ENCODE peak calls at places on chromosome 22, in four cellular contexts. One of them, this sample, is unnamed.

GRCh38 chr22:23183107-23183698 is 2.9 kb downstream of the BCR start:
- DNase-seq in H1: peak
- DNase-seq in H9: peak
- DNase-seq in neuronal stem cell: peak
- DNase-seq in this sample: peak

GRCh38 chr22:23225724-23226496 is 45.6 kb downstream of the BCR start:
- DNase-seq in H1: no peak
- DNase-seq in H9: no peak
- DNase-seq in neuronal stem cell: no peak
- DNase-seq in this sample: no peak

GRCh38 chr22:32904044-32904443 is 102.5 kb downstream of the TIMP3 start:
- DNase-seq in H1: no peak
- DNase-seq in H9: peak
- DNase-seq in neuronal stem cell: peak
- DNase-seq in this sample: peak

GRCh38 chr22:41380993-41381328 is 781 bp upstream of the TEF start:
- DNase-seq in H1: no peak
- DNase-seq in H9: no peak
- DNase-seq in neuronal stem cell: no peak
- DNase-seq in this sample: peak

GRCh38 chr22:38246692-38247091 is 26.1 kb downstream of the TMEM184B start:
- DNase-seq in H1: no peak
- DNase-seq in H9: no peak
- DNase-seq in neuronal stem cell: no peak
- DNase-seq in this sample: no peak

GRCh38 chr22:33909075-33909458 is 11.2 kb downstream of the LARGE1 start:
- DNase-seq in H1: no peak
- DNase-seq in H9: no peak
- DNase-seq in neuronal stem cell: no peak
- DNase-seq in this sample: peak

GRCh38 chr22:26589367-26589844 is 526 bp downstream of the TPST2 start:
- DNase-seq in H1: peak
- DNase-seq in H9: no peak
- DNase-seq in neuronal stem cell: peak
- DNase-seq in this sample: peak

GRCh38 chr22:45975266-45976161 is 1.4 kb downstream of the WNT7B start:
- DNase-seq in H1: no peak
- DNase-seq in H9: no peak
- DNase-seq in neuronal stem cell: no peak
- DNase-seq in this sample: no peak

GRCh38 chr22:43113516-43114251 is 3.1 kb downstream of the BIK start:
- DNase-seq in H1: no peak
- DNase-seq in H9: no peak
- DNase-seq in neuronal stem cell: no peak
- DNase-seq in this sample: no peak

GRCh38 chr22:21734540-21735197 is 925 bp downstream of the YPEL1 start:
- DNase-seq in H1: no peak
- DNase-seq in H9: no peak
- DNase-seq in neuronal stem cell: no peak
- DNase-seq in this sample: no peak

GRCh38 chr22:19900707-19901436 is 40.7 kb upstream of the COMT start:
- DNase-seq in H1: no peak
- DNase-seq in H9: no peak
- DNase-seq in neuronal stem cell: no peak
- DNase-seq in this sample: no peak
- H4K91ac ChIP-seq in H1: no peak
- H4K91ac ChIP-seq in H9: no peak
- H4K91ac ChIP-seq in neuronal stem cell: no peak
- H4K91ac ChIP-seq in this sample: no peak

GRCh38 chr22:35379146-35379993 is 1.5 kb upstream of the HMOX1 start:
- DNase-seq in H1: no peak
- DNase-seq in H9: no peak
- DNase-seq in neuronal stem cell: no peak
- DNase-seq in this sample: no peak
- H2BK12ac ChIP-seq in H1: peak
- H2BK12ac ChIP-seq in H9: no peak
- H2BK12ac ChIP-seq in neuronal stem cell: no peak
- H2BK12ac ChIP-seq in this sample: no peak

GRCh38 chr22:18152519-18152918 is 2.5 kb downstream of the USP18 start:
- DNase-seq in H1: no peak
- DNase-seq in H9: no peak
- DNase-seq in neuronal stem cell: no peak
- DNase-seq in this sample: no peak

GRCh38 chr22:18156878-18157713 is 7.1 kb downstream of the USP18 start:
- DNase-seq in H1: peak
- DNase-seq in H9: peak
- DNase-seq in neuronal stem cell: peak
- DNase-seq in this sample: peak

GRCh38 chr22:18154821-18155390 is 4.9 kb downstream of the USP18 start:
- DNase-seq in H1: no peak
- DNase-seq in H9: no peak
- DNase-seq in neuronal stem cell: no peak
- DNase-seq in this sample: no peak

DNA sequence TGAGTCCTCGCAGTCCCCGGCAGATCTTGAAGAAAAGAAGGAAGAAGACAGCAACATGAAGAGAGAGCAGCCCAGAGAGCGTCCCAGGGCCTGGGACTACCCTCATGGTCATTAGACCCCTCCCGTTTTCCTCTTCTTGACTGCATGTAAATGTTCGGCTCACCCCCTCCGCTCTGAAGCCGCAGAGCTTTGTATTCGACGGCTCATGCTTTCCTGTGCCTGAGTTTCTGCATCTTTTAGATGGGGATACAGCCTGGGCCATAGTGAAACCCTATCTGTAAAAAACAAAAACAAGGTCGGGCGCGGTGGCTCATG is 7.7 kb downstream of the USP18 start:
- DNase-seq in H1: no peak
- DNase-seq in H9: no peak
- DNase-seq in neuronal stem cell: no peak
- DNase-seq in this sample: no peak
- H2BK15ac ChIP-seq in H1: no peak
- H2BK15ac ChIP-seq in H9: no peak
- H2BK15ac ChIP-seq in neuronal stem cell: no peak
- H2BK15ac ChIP-seq in this sample: no peak

DNA sequence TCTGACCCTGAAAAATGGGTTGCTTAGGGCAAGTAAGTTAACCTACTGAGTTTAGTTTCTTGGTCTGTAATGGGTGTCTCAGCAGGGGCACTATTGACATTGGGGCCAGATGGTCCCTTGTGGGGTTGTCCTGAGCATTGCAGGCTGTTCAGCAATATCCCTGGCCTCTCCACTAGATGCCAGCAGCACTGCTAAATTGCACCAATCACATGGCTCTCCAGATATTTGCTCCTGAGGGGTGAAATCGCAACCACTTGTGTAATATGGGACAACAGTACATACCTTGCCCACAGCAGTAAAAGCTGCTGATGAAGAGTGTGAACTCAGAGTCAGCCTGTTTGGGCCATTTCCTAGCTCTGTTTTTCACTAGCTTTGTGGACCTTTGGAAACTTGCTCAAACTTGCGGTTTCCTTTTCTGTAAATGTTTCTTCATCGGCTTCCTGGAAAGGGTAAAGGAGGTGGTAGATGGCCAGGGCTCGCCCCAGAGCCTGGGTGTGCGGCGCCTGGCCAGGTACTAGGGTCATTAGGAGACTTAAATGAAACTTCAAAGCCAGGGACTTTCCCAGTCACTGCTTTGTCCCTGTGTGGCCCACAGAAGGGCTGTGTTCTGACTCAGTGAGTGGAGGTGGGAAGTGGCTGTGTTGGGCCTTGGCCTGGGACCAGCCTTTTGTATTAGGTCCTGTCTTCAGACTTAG is 13.0 kb downstream of the NCF4 start:
- DNase-seq in H1: no peak
- DNase-seq in H9: peak
- DNase-seq in neuronal stem cell: no peak
- DNase-seq in this sample: peak
- H4K91ac ChIP-seq in H1: no peak
- H4K91ac ChIP-seq in H9: no peak
- H4K91ac ChIP-seq in neuronal stem cell: no peak
- H4K91ac ChIP-seq in this sample: no peak

GRCh38 chr22:49937758-49938564 is 19.5 kb downstream of the CRELD2 start:
- DNase-seq in H1: no peak
- DNase-seq in H9: no peak
- DNase-seq in neuronal stem cell: no peak
- DNase-seq in this sample: no peak

GRCh38 chr22:49938565-49939136 is 20.2 kb downstream of the CRELD2 start:
- DNase-seq in H1: no peak
- DNase-seq in H9: no peak
- DNase-seq in neuronal stem cell: no peak
- DNase-seq in this sample: no peak

GRCh38 chr22:49935561-49935960 is 17.1 kb downstream of the CRELD2 start:
- DNase-seq in H1: no peak
- DNase-seq in H9: no peak
- DNase-seq in neuronal stem cell: no peak
- DNase-seq in this sample: no peak

GRCh38 chr22:49936018-49936972 is 17.9 kb downstream of the CRELD2 start:
- DNase-seq in H1: peak
- DNase-seq in H9: peak
- DNase-seq in neuronal stem cell: no peak
- DNase-seq in this sample: peak

GRCh38 chr22:49936973-49937757 is 18.7 kb downstream of the CRELD2 start:
- DNase-seq in H1: no peak
- DNase-seq in H9: no peak
- DNase-seq in neuronal stem cell: no peak
- DNase-seq in this sample: peak
- H2BK12ac ChIP-seq in H1: peak
- H2BK12ac ChIP-seq in H9: no peak
- H2BK12ac ChIP-seq in neuronal stem cell: no peak
- H2BK12ac ChIP-seq in this sample: peak

DNA sequence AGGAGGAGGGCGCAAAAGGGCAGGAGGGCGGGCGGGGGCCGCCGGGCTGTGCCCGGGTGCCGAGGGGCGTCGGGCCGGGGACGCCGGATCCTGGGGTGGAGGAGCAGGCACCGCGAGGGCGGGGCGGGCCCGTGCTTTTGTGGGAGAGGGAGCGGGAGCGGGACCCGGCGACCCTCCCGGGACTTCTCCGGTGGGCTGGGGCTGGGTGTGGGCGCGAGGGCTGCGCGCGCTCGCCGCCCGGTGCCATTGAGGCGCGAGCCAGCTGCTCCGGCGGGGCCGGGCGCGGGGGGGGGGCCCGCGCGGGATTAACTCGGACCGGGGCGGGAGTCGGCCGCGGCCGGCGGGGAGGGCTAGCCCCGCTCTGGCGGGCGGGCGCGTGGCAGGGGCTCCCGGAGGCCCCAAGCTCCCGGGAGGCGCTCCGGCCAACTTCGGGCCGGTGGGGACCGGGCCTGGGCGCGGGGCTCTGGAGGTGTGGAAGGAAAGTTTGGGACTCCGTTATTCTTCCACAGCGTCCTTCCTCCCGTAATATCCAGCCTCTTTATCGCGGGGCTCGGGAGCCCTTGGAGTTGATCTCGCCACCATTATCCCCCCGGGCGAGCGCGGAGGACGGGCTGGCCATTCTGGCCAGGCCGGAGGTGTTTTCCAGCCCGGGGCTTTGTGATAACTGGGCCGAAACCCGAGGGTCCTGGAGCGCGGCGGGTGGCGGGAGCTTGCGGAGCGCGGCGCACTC is 941 bp downstream of the CECR2 start:
- DNase-seq in H1: peak
- DNase-seq in H9: no peak
- DNase-seq in neuronal stem cell: no peak
- DNase-seq in this sample: peak
- H2BK15ac ChIP-seq in H1: no peak
- H2BK15ac ChIP-seq in H9: no peak
- H2BK15ac ChIP-seq in neuronal stem cell: peak
- H2BK15ac ChIP-seq in this sample: no peak

GRCh38 chr22:31247726-31248125 is 35.6 kb downstream of the LIMK2 start:
- DNase-seq in H1: no peak
- DNase-seq in H9: no peak
- DNase-seq in neuronal stem cell: no peak
- DNase-seq in this sample: no peak
- H4K91ac ChIP-seq in H1: no peak
- H4K91ac ChIP-seq in H9: no peak
- H4K91ac ChIP-seq in neuronal stem cell: no peak
- H4K91ac ChIP-seq in this sample: peak